ENCODE peak calls at places on chromosomes 13 and 19, in nine cellular contexts. T, L, Y, B, A, F, Q, W and D are unnamed samples.

GRCh38 chr19:29576761-29577661 is 29.1 kb upstream of the POP4 start:
- DNase-seq in B (no peak), T (no peak), L (no peak), F (no peak), Q (peak; percentile 59), A (peak; percentile 62), Y (no peak), W (no peak), D (no peak)

GRCh38 chr13:82571653-82572052 is 1310.6 kb downstream of the SLITRK1 start:
- DNase-seq in A (no peak), T (no peak), Q (no peak), F (no peak), L (no peak), W (no peak), Y (no peak), B (no peak), D (no peak)

GRCh38 chr13:31521466-31521865 is 217.9 kb upstream of the RXFP2 start:
- DNase-seq in Y (no peak), L (no peak), W (no peak), Q (no peak), B (no peak), A (no peak), T (no peak), F (no peak), D (no peak)

GRCh38 chr19:38642176-38642575 is 5.3 kb upstream of the ACTN4 start:
- DNase-seq in Y (no peak), A (no peak), T (no peak), W (no peak), Q (no peak), L (no peak), F (no peak), B (no peak), D (no peak)

GRCh38 chr13:50576156-50576555 is 267.3 kb downstream of the DLEU7 start:
- DNase-seq in Y (no peak), L (no peak), T (no peak), A (no peak), B (no peak), F (no peak), Q (no peak), W (no peak), D (no peak)

GRCh38 chr19:33752018-33752790 is 44.5 kb upstream of the KCTD15 start:
- DNase-seq in Y (no peak), W (no peak), B (no peak), L (no peak), T (no peak), Q (no peak), F (no peak), A (no peak), D (no peak)

GRCh38 chr19:6065685-6066365 is 44.5 kb downstream of the RFX2 start:
- DNase-seq in F (no peak), Y (peak; percentile 86), A (no peak), B (no peak), W (peak; percentile 72), T (peak; percentile 48), Q (peak; percentile 87), L (peak; percentile 47), D (no peak)

GRCh38 chr19:40862333-40862732 is 12.1 kb upstream of the CYP2A6 start:
- DNase-seq in L (peak; percentile 23), W (no peak), F (no peak), A (no peak), Q (no peak), B (no peak), Y (no peak), T (no peak), D (no peak)

GRCh38 chr19:56765107-56765506 is 75.4 kb downstream of the PEG3 start:
- DNase-seq in Y (peak; percentile 40), A (no peak), F (no peak), B (no peak), Q (no peak), W (no peak), T (no peak), L (no peak), D (no peak)

GRCh38 chr19:57512845-57513244 is 13.1 kb downstream of the ZNF773 start:
- DNase-seq in A (no peak), W (no peak), T (no peak), Q (no peak), Y (no peak), B (no peak), F (no peak), L (peak; percentile 22), D (peak; percentile 31)

GRCh38 chr13:113759525-113760137 is 605 bp downstream of the TMEM255B start:
- DNase-seq in L (no peak), T (no peak), W (no peak), Q (peak; percentile 89), F (no peak), A (no peak), Y (no peak), B (no peak), D (no peak)

GRCh38 chr19:33317522-33317921 is 15.2 kb upstream of the CEBPA start:
- DNase-seq in T (no peak), L (no peak), W (no peak), F (no peak), B (no peak), A (no peak), Q (no peak), Y (no peak), D (no peak)

GRCh38 chr13:76667551-76667950 is 218.7 kb downstream of the KCTD12 start:
- DNase-seq in Q (no peak), Y (peak; percentile 49), F (no peak), A (no peak), L (no peak), W (peak; percentile 27), T (no peak), B (no peak), D (no peak)

GRCh38 chr19:43675269-43675879 is 5.4 kb upstream of the PLAUR start:
- DNase-seq in T (no peak), Q (no peak), A (peak; percentile 59), F (no peak), Y (no peak), B (no peak), W (peak; percentile 86), L (peak; percentile 96), D (no peak)

GRCh38 chr13:45880242-45880641 is 28.7 kb upstream of the SIAH3 start:
- DNase-seq in B (no peak), W (no peak), F (no peak), Y (no peak), L (no peak), Q (no peak), A (no peak), T (no peak), D (no peak)

GRCh38 chr13:45878966-45879365 is 27.4 kb upstream of the SIAH3 start:
- DNase-seq in F (no peak), T (no peak), A (no peak), B (no peak), W (no peak), Q (no peak), L (no peak), Y (no peak), D (no peak)

GRCh38 chr13:45876781-45877180 is 25.2 kb upstream of the SIAH3 start:
- DNase-seq in Y (no peak), F (no peak), B (no peak), Q (no peak), T (no peak), L (no peak), A (no peak), W (no peak), D (no peak)

GRCh38 chr13:45882626-45883025 is 31.1 kb upstream of the SIAH3 start:
- DNase-seq in L (no peak), T (no peak), Y (no peak), B (no peak), W (no peak), Q (no peak), F (no peak), A (no peak), D (no peak)

DNA sequence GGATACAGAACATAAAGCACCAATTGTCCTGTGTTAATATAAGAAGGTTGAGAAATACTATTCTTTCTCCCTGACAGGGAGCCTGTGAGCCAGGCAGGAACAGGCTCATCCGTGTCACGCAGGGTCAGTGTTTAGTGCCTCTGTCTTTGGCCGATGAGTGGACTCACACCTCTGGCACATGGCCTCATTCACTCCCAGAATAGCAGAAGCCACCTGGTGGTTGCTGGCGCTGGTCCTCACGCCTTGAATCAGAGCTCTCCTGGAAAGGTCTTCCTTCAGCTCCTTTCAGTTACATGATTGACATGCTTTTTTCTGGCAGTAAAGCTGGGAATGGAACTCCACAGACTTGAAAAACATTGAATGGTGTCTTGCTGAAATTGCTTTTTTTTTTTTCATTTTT is 28.1 kb upstream of the SIAH3 start:
- DNase-seq in B (no peak), W (peak; percentile 32), F (no peak), Q (no peak), T (no peak), L (peak; percentile 43), Y (no peak), A (no peak), D (peak; percentile 1)
- TF ChIP-seq CTCF in B (peak; percentile 53), W (peak; percentile 22), F (no peak), Q (no peak), T (peak; percentile 21), L (peak; percentile 12), Y (no peak), A (peak; percentile 3), D (peak; percentile 21)

GRCh38 chr19:3368848-3369336 is 2.5 kb downstream of the NFIC start:
- DNase-seq in A (no peak), L (no peak), T (no peak), B (no peak), Y (peak; percentile 38), Q (no peak), F (no peak), W (no peak), D (no peak)
- TF ChIP-seq CTCF in A (no peak), L (no peak), T (no peak), B (no peak), Y (no peak), Q (no peak), F (no peak), W (no peak), D (no peak)

GRCh38 chr13:72290962-72291681 is 424.1 kb upstream of the DACH1 start:
- DNase-seq in W (no peak), Y (no peak), Q (no peak), L (peak; percentile 1), B (no peak), F (no peak), T (no peak), A (no peak), D (no peak)
- TF ChIP-seq CTCF in W (no peak), Y (no peak), Q (no peak), L (no peak), B (no peak), F (no peak), T (no peak), A (no peak), D (no peak)

DNA sequence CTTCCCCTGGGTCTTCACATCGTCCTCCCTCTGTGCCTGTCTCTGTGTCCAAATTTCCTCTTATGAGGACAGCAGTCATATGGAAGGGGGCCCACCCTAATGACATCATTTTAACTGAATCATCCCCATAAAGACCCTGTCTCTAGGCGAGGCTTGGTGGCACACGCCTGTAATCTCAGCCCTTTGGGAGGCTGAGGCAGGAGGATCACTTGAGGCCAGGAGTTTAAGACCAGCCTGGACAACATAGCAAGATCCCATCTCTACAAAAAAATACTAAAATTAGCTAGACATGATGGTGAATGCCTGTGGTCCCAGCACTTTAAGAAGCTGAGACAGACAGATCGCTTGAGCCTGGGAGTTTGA is 4.8 kb downstream of the MYO9B start:
- DNase-seq in Q (no peak), L (no peak), T (no peak), W (no peak), B (no peak), A (no peak), F (no peak), Y (no peak), D (no peak)
- TF ChIP-seq CTCF in Q (no peak), L (no peak), T (no peak), W (no peak), B (no peak), A (no peak), F (no peak), Y (no peak), D (no peak)